ENCODE peak calls at places on chromosomes 12 and 14, in eight cellular contexts. One of them, this sample, is unnamed.

GRCh38 chr12:47247418-47247817 is 167.7 kb upstream of the AMIGO2 start:
- DNase-seq in pancreas: peak
- DNase-seq in psoas muscle: no peak
- DNase-seq in lung: peak
- DNase-seq in hepatocyte: no peak
- DNase-seq in brain microvascular endothelial cell: no peak
- DNase-seq in cardiac fibroblast: no peak
- DNase-seq in A549: no peak
- DNase-seq in this sample: peak

GRCh38 chr14:85686908-85687307 is 157.0 kb downstream of the FLRT2 start:
- DNase-seq in A549: no peak
- DNase-seq in lung: no peak
- DNase-seq in cardiac fibroblast: peak
- DNase-seq in psoas muscle: no peak
- DNase-seq in hepatocyte: no peak
- DNase-seq in pancreas: no peak
- DNase-seq in brain microvascular endothelial cell: no peak
- DNase-seq in this sample: no peak

GRCh38 chr12:65640489-65640901 is 183.8 kb upstream of the HMGA2 start:
- DNase-seq in brain microvascular endothelial cell: peak
- DNase-seq in pancreas: no peak
- DNase-seq in psoas muscle: no peak
- DNase-seq in hepatocyte: no peak
- DNase-seq in cardiac fibroblast: peak
- DNase-seq in lung: no peak
- DNase-seq in A549: no peak
- DNase-seq in this sample: no peak

GRCh38 chr12:22904485-22904884 is 279.5 kb downstream of the ETNK1 start:
- DNase-seq in brain microvascular endothelial cell: no peak
- DNase-seq in lung: no peak
- DNase-seq in hepatocyte: no peak
- DNase-seq in psoas muscle: no peak
- DNase-seq in cardiac fibroblast: no peak
- DNase-seq in A549: no peak
- DNase-seq in pancreas: no peak
- DNase-seq in this sample: no peak

GRCh38 chr12:4892418-4892817 is 17.3 kb upstream of the KCNA1 start:
- DNase-seq in pancreas: no peak
- DNase-seq in brain microvascular endothelial cell: no peak
- DNase-seq in A549: no peak
- DNase-seq in hepatocyte: no peak
- DNase-seq in cardiac fibroblast: no peak
- DNase-seq in psoas muscle: no peak
- DNase-seq in lung: no peak
- DNase-seq in this sample: no peak

GRCh38 chr14:70698288-70698687 is 56.6 kb downstream of the TTC9 start:
- DNase-seq in A549: peak
- DNase-seq in psoas muscle: no peak
- DNase-seq in lung: no peak
- DNase-seq in cardiac fibroblast: peak
- DNase-seq in hepatocyte: peak
- DNase-seq in brain microvascular endothelial cell: peak
- DNase-seq in pancreas: no peak
- DNase-seq in this sample: no peak

GRCh38 chr12:72030272-72030671 is 91.6 kb downstream of the TPH2 start:
- DNase-seq in lung: no peak
- DNase-seq in pancreas: no peak
- DNase-seq in A549: no peak
- DNase-seq in psoas muscle: no peak
- DNase-seq in cardiac fibroblast: no peak
- DNase-seq in hepatocyte: no peak
- DNase-seq in brain microvascular endothelial cell: no peak
- DNase-seq in this sample: no peak

GRCh38 chr14:55351111-55351510 is 60.5 kb downstream of the ATG14 start:
- DNase-seq in lung: no peak
- DNase-seq in A549: no peak
- DNase-seq in cardiac fibroblast: no peak
- DNase-seq in brain microvascular endothelial cell: no peak
- DNase-seq in psoas muscle: no peak
- DNase-seq in hepatocyte: no peak
- DNase-seq in pancreas: no peak
- DNase-seq in this sample: no peak

GRCh38 chr12:113580437-113580836 is 108.8 kb upstream of the LHX5 start:
- DNase-seq in cardiac fibroblast: no peak
- DNase-seq in lung: no peak
- DNase-seq in psoas muscle: no peak
- DNase-seq in A549: no peak
- DNase-seq in brain microvascular endothelial cell: no peak
- DNase-seq in pancreas: no peak
- DNase-seq in hepatocyte: no peak
- DNase-seq in this sample: no peak

GRCh38 chr14:104967414-104968152 is 10.6 kb downstream of the AHNAK2 start:
- DNase-seq in hepatocyte: peak
- DNase-seq in cardiac fibroblast: peak
- DNase-seq in pancreas: peak
- DNase-seq in lung: no peak
- DNase-seq in psoas muscle: peak
- DNase-seq in brain microvascular endothelial cell: no peak
- DNase-seq in A549: no peak
- DNase-seq in this sample: no peak

GRCh38 chr14:77031680-77032482 is 3.4 kb upstream of the IRF2BPL start:
- DNase-seq in A549: no peak
- DNase-seq in brain microvascular endothelial cell: peak
- DNase-seq in psoas muscle: peak
- DNase-seq in lung: no peak
- DNase-seq in pancreas: no peak
- DNase-seq in cardiac fibroblast: peak
- DNase-seq in hepatocyte: peak
- DNase-seq in this sample: no peak

GRCh38 chr12:132496270-132496669 is 6.3 kb downstream of the FBRSL1 start:
- DNase-seq in pancreas: no peak
- DNase-seq in brain microvascular endothelial cell: no peak
- DNase-seq in hepatocyte: no peak
- DNase-seq in psoas muscle: no peak
- DNase-seq in A549: no peak
- DNase-seq in lung: no peak
- DNase-seq in cardiac fibroblast: no peak
- DNase-seq in this sample: no peak
- H3K4me3 ChIP-seq in pancreas: no peak
- H3K4me3 ChIP-seq in brain microvascular endothelial cell: no peak
- H3K4me3 ChIP-seq in hepatocyte: no peak
- H3K4me3 ChIP-seq in psoas muscle: peak
- H3K4me3 ChIP-seq in A549: no peak
- H3K4me3 ChIP-seq in lung: no peak
- H3K4me3 ChIP-seq in cardiac fibroblast: no peak
- H3K4me3 ChIP-seq in this sample: no peak

GRCh38 chr12:132427999-132428871 is 61.7 kb upstream of the FBRSL1 start:
- DNase-seq in pancreas: peak
- DNase-seq in psoas muscle: no peak
- DNase-seq in brain microvascular endothelial cell: no peak
- DNase-seq in A549: no peak
- DNase-seq in hepatocyte: peak
- DNase-seq in cardiac fibroblast: no peak
- DNase-seq in lung: no peak
- DNase-seq in this sample: no peak

GRCh38 chr12:132429932-132430643 is 59.9 kb upstream of the FBRSL1 start:
- DNase-seq in hepatocyte: peak
- DNase-seq in lung: no peak
- DNase-seq in psoas muscle: no peak
- DNase-seq in cardiac fibroblast: peak
- DNase-seq in brain microvascular endothelial cell: no peak
- DNase-seq in A549: peak
- DNase-seq in pancreas: peak
- DNase-seq in this sample: no peak

GRCh38 chr12:132427177-132427725 is 62.7 kb upstream of the FBRSL1 start:
- DNase-seq in pancreas: peak
- DNase-seq in brain microvascular endothelial cell: no peak
- DNase-seq in psoas muscle: no peak
- DNase-seq in cardiac fibroblast: no peak
- DNase-seq in lung: no peak
- DNase-seq in A549: no peak
- DNase-seq in hepatocyte: no peak
- DNase-seq in this sample: no peak

GRCh38 chr12:132429122-132429931 is 60.6 kb upstream of the FBRSL1 start:
- DNase-seq in cardiac fibroblast: peak
- DNase-seq in A549: no peak
- DNase-seq in hepatocyte: peak
- DNase-seq in pancreas: peak
- DNase-seq in psoas muscle: no peak
- DNase-seq in brain microvascular endothelial cell: no peak
- DNase-seq in lung: no peak
- DNase-seq in this sample: no peak

GRCh38 chr12:132428872-132429121 is 61.2 kb upstream of the FBRSL1 start:
- DNase-seq in hepatocyte: no peak
- DNase-seq in pancreas: no peak
- DNase-seq in A549: no peak
- DNase-seq in psoas muscle: no peak
- DNase-seq in lung: no peak
- DNase-seq in cardiac fibroblast: no peak
- DNase-seq in brain microvascular endothelial cell: no peak
- DNase-seq in this sample: peak
- H3K4me3 ChIP-seq in hepatocyte: no peak
- H3K4me3 ChIP-seq in pancreas: no peak
- H3K4me3 ChIP-seq in A549: no peak
- H3K4me3 ChIP-seq in psoas muscle: no peak
- H3K4me3 ChIP-seq in lung: no peak
- H3K4me3 ChIP-seq in cardiac fibroblast: no peak
- H3K4me3 ChIP-seq in brain microvascular endothelial cell: no peak
- H3K4me3 ChIP-seq in this sample: no peak

GRCh38 chr14:63670692-63671091 is 29.0 kb upstream of the WDR89 start:
- DNase-seq in hepatocyte: no peak
- DNase-seq in lung: no peak
- DNase-seq in pancreas: no peak
- DNase-seq in brain microvascular endothelial cell: no peak
- DNase-seq in A549: no peak
- DNase-seq in cardiac fibroblast: no peak
- DNase-seq in psoas muscle: no peak
- DNase-seq in this sample: no peak

GRCh38 chr14:63673882-63674497 is 32.3 kb upstream of the WDR89 start:
- DNase-seq in psoas muscle: no peak
- DNase-seq in brain microvascular endothelial cell: no peak
- DNase-seq in lung: no peak
- DNase-seq in cardiac fibroblast: no peak
- DNase-seq in hepatocyte: no peak
- DNase-seq in pancreas: no peak
- DNase-seq in A549: no peak
- DNase-seq in this sample: no peak

GRCh38 chr14:63672417-63673180 is 30.9 kb upstream of the WDR89 start:
- DNase-seq in pancreas: no peak
- DNase-seq in psoas muscle: no peak
- DNase-seq in brain microvascular endothelial cell: no peak
- DNase-seq in hepatocyte: no peak
- DNase-seq in lung: no peak
- DNase-seq in A549: no peak
- DNase-seq in cardiac fibroblast: no peak
- DNase-seq in this sample: no peak

GRCh38 chr14:63671987-63672386 is 30.3 kb upstream of the WDR89 start:
- DNase-seq in brain microvascular endothelial cell: no peak
- DNase-seq in cardiac fibroblast: no peak
- DNase-seq in lung: no peak
- DNase-seq in hepatocyte: no peak
- DNase-seq in psoas muscle: no peak
- DNase-seq in A549: no peak
- DNase-seq in pancreas: no peak
- DNase-seq in this sample: no peak

DNA sequence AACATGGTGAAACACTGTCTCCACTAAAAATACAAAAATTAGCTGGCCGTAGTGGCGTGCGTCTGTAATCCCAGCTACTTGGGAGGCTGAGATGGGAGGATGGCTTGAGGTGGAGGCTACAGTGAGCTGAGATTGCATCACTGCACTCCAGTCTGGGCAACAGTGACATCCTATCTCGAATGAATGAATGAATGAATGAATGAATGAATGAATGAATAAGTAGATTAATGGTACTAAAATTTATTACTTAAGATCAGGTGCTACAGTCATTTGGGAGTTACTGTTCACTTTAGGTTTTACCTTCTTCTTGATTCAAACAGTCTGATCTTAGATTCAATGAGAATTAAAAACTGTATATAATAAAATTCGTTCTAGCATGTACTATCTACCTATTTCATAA is 31.6 kb upstream of the WDR89 start:
- DNase-seq in hepatocyte: no peak
- DNase-seq in A549: no peak
- DNase-seq in psoas muscle: no peak
- DNase-seq in pancreas: no peak
- DNase-seq in brain microvascular endothelial cell: no peak
- DNase-seq in lung: no peak
- DNase-seq in cardiac fibroblast: no peak
- DNase-seq in this sample: no peak
- H3K4me3 ChIP-seq in hepatocyte: no peak
- H3K4me3 ChIP-seq in A549: no peak
- H3K4me3 ChIP-seq in psoas muscle: no peak
- H3K4me3 ChIP-seq in pancreas: no peak
- H3K4me3 ChIP-seq in brain microvascular endothelial cell: no peak
- H3K4me3 ChIP-seq in lung: no peak
- H3K4me3 ChIP-seq in cardiac fibroblast: no peak
- H3K4me3 ChIP-seq in this sample: no peak

DNA sequence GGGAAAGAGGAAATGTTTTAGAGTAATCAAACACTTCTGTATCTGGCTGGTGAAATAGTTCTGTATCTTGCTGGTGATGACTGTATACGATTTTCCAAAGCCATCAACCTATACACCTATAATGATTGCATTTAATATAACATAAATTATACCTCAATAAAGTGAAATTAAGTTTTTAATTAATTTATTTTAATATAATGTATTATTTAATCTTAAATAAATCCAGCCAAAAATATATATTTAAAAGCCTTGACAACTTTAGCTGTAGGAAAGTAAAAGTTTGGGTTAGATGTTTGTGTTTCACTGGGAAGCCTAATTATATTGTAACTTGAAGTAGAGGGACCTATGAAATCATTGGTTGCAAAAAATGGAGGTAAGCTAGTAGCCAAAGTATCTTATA is 654.8 kb upstream of the MIS18BP1 start:
- DNase-seq in A549: no peak
- DNase-seq in pancreas: no peak
- DNase-seq in lung: no peak
- DNase-seq in psoas muscle: no peak
- DNase-seq in hepatocyte: no peak
- DNase-seq in brain microvascular endothelial cell: no peak
- DNase-seq in cardiac fibroblast: no peak
- DNase-seq in this sample: no peak
- H3K4me3 ChIP-seq in A549: no peak
- H3K4me3 ChIP-seq in pancreas: no peak
- H3K4me3 ChIP-seq in lung: no peak
- H3K4me3 ChIP-seq in psoas muscle: no peak
- H3K4me3 ChIP-seq in hepatocyte: no peak
- H3K4me3 ChIP-seq in brain microvascular endothelial cell: no peak
- H3K4me3 ChIP-seq in cardiac fibroblast: no peak
- H3K4me3 ChIP-seq in this sample: no peak

This sample was measured in LNCaP clone FGC.